ENCODE peak calls at places on chromosomes 13 and 19, in ten cellular contexts. Z is AG04450, B is heart right ventricle, H is epithelial cell of esophagus, L is PC-3, S is cardiac fibroblast, C is heart left ventricle, Q is left lung, M is breast epithelium, E is IMR-90. X is an unnamed sample.

GRCh38 chr13:46160474-46161066 is 21.4 kb downstream of the LCP1 start:
- DNase-seq in C (no peak), M (no peak), S (peak), Q (no peak), H (peak), L (peak), Z (peak), E (peak), B (no peak), X (peak)

GRCh38 chr13:93248627-93249047 is 22.0 kb downstream of the GPC6 start:
- DNase-seq in H (peak), Z (no peak), B (no peak), S (no peak), C (no peak), E (peak), Q (peak), M (no peak), L (peak), X (peak)

GRCh38 chr13:32894589-32895001 is 121.6 kb upstream of the KL start:
- DNase-seq in C (no peak), E (peak), S (peak), B (no peak), Q (no peak), Z (no peak), M (no peak), H (peak), L (peak), X (peak)

GRCh38 chr13:30681489-30682242 is 53.7 kb upstream of the ALOX5AP start:
- DNase-seq in B (no peak), E (peak), L (no peak), C (no peak), M (no peak), Q (no peak), S (peak), H (no peak), Z (peak), X (peak)

GRCh38 chr13:96982672-96983071 is 11.6 kb downstream of the OXGR1 start:
- DNase-seq in M (no peak), H (peak), E (no peak), Z (no peak), C (peak), S (peak), L (no peak), B (no peak), Q (no peak), X (no peak)

GRCh38 chr13:30002577-30002976 is 152.2 kb upstream of the UBL3 start:
- DNase-seq in E (peak), C (no peak), H (peak), M (no peak), L (peak), S (peak), B (no peak), Q (no peak), Z (peak), X (peak)

GRCh38 chr13:97386832-97387486 is 47.0 kb upstream of the RAP2A start:
- DNase-seq in B (no peak), Q (peak), L (no peak), S (no peak), E (no peak), H (no peak), C (no peak), M (no peak), Z (no peak), X (no peak)

GRCh38 chr13:31848621-31849020 is 109.3 kb downstream of the RXFP2 start:
- DNase-seq in E (no peak), H (no peak), M (no peak), Q (no peak), L (no peak), Z (no peak), B (no peak), C (no peak), S (no peak), X (no peak)

GRCh38 chr13:34762312-34762711 is 179.8 kb upstream of the NBEA start:
- DNase-seq in H (peak), L (no peak), Z (no peak), S (no peak), M (no peak), B (no peak), Q (no peak), C (no peak), E (no peak), X (peak)

GRCh38 chr13:73717632-73718031 is 416.6 kb downstream of the KLF12 start:
- DNase-seq in S (peak), Q (no peak), C (no peak), H (peak), M (no peak), B (no peak), E (peak), Z (no peak), L (peak), X (peak)

GRCh38 chr19:2475702-2476450 is at the start of gene GADD45B:
- DNase-seq in L (peak), Z (peak), Q (peak), H (peak), B (peak), C (peak), E (peak), S (peak), M (peak), X (peak)

GRCh38 chr19:52786078-52786463 is 520 bp downstream of the ZNF600 start:
- DNase-seq in L (peak), Q (no peak), B (peak), E (no peak), H (peak), S (no peak), C (peak), Z (no peak), M (no peak), X (peak)

GRCh38 chr13:81171065-81171647 is 830.2 kb upstream of the SPRY2 start:
- DNase-seq in H (peak), B (no peak), Z (no peak), Q (no peak), S (peak), M (no peak), L (peak), E (no peak), C (no peak), X (no peak)

GRCh38 chr13:93818345-93818744 is 591.7 kb downstream of the GPC6 start:
- DNase-seq in H (no peak), C (no peak), Z (no peak), M (no peak), B (no peak), E (no peak), S (no peak), Q (no peak), L (no peak), X (no peak)

GRCh38 chr13:93689333-93689732 is 462.7 kb downstream of the GPC6 start:
- DNase-seq in E (peak), Q (no peak), C (no peak), S (no peak), L (peak), H (no peak), B (no peak), M (no peak), Z (no peak), X (peak)

GRCh38 chr19:49441960-49442350 is 628 bp upstream of the SLC17A7 start:
- DNase-seq in E (no peak), H (no peak), S (no peak), B (no peak), M (no peak), Q (no peak), Z (no peak), L (no peak), C (no peak), X (no peak)

GRCh38 chr19:49439841-49440240 is 1.5 kb downstream of the SLC17A7 start:
- DNase-seq in B (no peak), Z (no peak), M (no peak), H (no peak), L (no peak), C (no peak), Q (no peak), S (no peak), E (no peak), X (no peak)

GRCh38 chr19:49441210-49441959 is at the start of gene SLC17A7:
- DNase-seq in H (no peak), M (no peak), L (peak), B (peak), S (no peak), Q (no peak), E (no peak), Z (no peak), C (peak), X (no peak)

GRCh38 chr19:49442354-49442753 is 1.0 kb upstream of the SLC17A7 start:
- DNase-seq in E (no peak), M (no peak), C (peak), Q (no peak), Z (no peak), L (peak), B (peak), H (no peak), S (no peak), X (no peak)

GRCh38 chr19:49440439-49441209 is 703 bp downstream of the SLC17A7 start:
- DNase-seq in M (no peak), L (no peak), E (no peak), B (no peak), S (no peak), C (no peak), Z (no peak), Q (no peak), H (no peak), X (no peak)
- H3K4me3 ChIP-seq in M (peak), L (peak), E (no peak), B (peak), S (peak), C (peak), Z (no peak), Q (no peak), H (no peak), X (no peak)

GRCh38 chr13:107144432-107144831 is 576.5 kb upstream of the ARGLU1 start:
- DNase-seq in M (no peak), Z (no peak), C (no peak), S (peak), Q (no peak), E (peak), B (no peak), H (peak), L (peak), X (peak)
- TF ChIP-seq CTCF in M (no peak), Z (peak), C (no peak), S (no peak), Q (no peak), E (peak), B (no peak), H (peak), L (peak), X (no peak)

DNA sequence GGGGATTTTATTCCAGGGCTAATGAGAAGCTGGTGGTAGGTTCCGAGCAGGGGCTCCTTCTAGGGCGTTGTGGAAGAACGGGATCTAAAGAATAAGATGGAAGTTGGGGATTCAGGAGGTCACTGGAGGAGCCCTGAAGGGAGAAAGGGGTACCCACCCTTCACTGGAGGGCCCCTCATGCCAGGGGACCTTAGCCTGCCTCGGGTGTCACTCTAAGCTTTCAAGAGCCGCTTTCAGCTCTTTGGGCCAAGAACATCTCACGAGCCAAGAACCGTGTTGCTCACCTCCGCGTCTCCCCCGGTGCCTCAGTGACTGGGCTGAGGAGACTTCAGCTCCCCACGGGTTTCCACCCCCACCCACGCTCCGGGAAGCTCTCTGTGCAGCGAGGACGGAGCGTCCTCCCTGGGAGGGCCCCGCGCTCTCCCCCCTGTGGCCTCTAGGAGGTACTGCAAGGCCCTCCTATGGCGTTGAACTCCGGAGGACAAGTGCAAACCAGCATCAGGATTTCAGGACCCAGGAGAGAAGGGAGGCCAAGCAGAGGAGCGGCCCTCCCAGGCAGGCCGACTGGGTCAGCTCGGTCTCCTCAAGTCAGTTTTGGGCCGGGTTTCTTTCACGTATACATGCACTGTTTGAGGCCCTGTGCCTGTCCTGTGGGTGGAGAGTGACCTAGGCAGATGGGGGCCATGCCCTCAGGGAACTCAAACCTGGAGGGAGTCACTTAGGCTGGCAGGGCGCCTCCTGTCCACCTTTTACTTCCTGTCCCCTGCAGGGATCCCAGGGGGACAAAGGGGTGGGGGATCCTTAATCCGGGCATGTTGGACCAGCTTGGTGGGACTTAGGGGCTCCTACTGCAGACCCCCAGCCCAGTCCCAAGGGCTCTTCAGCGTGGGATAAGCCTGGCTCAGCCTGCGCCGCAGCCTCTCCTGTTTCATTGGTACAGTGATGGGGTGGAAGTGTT is 5.1 kb upstream of the KRTDAP start:
- DNase-seq in Z (peak), E (peak), H (peak), S (peak), Q (peak), B (peak), L (peak), C (peak), M (peak), X (peak)
- H3K4me3 ChIP-seq in Z (no peak), E (no peak), H (no peak), S (no peak), Q (no peak), B (no peak), L (peak), C (peak), M (peak), X (no peak)

GRCh38 chr13:21033866-21034601 is 27.4 kb downstream of the LATS2 start:
- DNase-seq in H (peak), L (peak), S (peak), C (no peak), B (no peak), E (no peak), Q (no peak), Z (no peak), M (no peak), X (no peak)

GRCh38 chr13:21033224-21033855 is 28.0 kb downstream of the LATS2 start:
- DNase-seq in E (no peak), M (no peak), B (no peak), S (peak), Z (no peak), C (peak), H (no peak), L (peak), Q (no peak), X (peak)

GRCh38 chr13:21032656-21033055 is 28.7 kb downstream of the LATS2 start:
- DNase-seq in S (no peak), B (no peak), Q (no peak), C (no peak), Z (no peak), E (no peak), L (no peak), H (no peak), M (no peak), X (no peak)

GRCh38 chr13:21037656-21038055 is 23.7 kb downstream of the LATS2 start:
- DNase-seq in H (no peak), L (no peak), Q (no peak), C (no peak), M (no peak), E (no peak), Z (no peak), S (no peak), B (no peak), X (no peak)

GRCh38 chr13:21034602-21035190 is 26.7 kb downstream of the LATS2 start:
- DNase-seq in Z (no peak), C (peak), H (no peak), Q (no peak), L (peak), S (peak), B (peak), E (no peak), M (no peak), X (peak)
- TF ChIP-seq CTCF in Z (no peak), C (peak), H (no peak), Q (no peak), L (peak), S (peak), B (peak), E (peak), M (no peak), X (peak)

GRCh38 chr19:4832776-4833175 is 1.3 kb upstream of the TICAM1 start:
- DNase-seq in M (no peak), E (no peak), H (no peak), S (no peak), Q (no peak), L (no peak), C (no peak), B (no peak), Z (no peak), X (no peak)

GRCh38 chr19:4831351-4832340 is at the start of gene TICAM1:
- DNase-seq in H (peak), C (peak), Z (no peak), L (peak), E (peak), M (peak), Q (peak), S (peak), B (peak), X (peak)

GRCh38 chr19:4829001-4829712 is 2.4 kb downstream of the TICAM1 start:
- DNase-seq in H (no peak), C (no peak), L (no peak), S (no peak), Q (no peak), B (no peak), Z (no peak), E (no peak), M (no peak), X (no peak)

GRCh38 chr19:4830768-4831265 is 695 bp downstream of the TICAM1 start:
- DNase-seq in Z (no peak), B (no peak), S (no peak), C (no peak), Q (no peak), E (no peak), H (peak), L (peak), M (no peak), X (no peak)

DNA sequence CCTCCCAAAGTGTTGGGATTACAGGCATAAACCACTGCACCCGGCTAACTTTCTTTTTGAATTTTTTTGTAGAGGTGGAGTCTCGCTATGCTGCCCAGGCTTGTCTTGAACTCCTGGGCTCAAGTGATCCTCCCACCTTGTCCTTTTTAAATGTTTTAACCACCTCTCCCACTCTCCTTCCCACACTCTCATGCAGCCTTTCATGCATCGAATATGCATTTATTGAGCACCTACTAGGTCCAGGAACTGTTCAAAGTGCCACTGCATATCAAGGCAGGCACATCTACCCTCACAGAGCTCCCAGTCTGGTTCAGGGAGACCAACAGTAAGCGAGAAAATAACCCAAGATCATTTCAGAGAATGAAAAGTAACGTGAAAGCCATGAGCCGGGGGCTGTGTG is 1.2 kb downstream of the TICAM1 start:
- DNase-seq in Z (no peak), L (no peak), C (no peak), Q (no peak), E (no peak), S (no peak), M (no peak), B (no peak), H (no peak), X (no peak)
- H3K4me3 ChIP-seq in Z (peak), L (peak), C (peak), Q (peak), E (peak), S (peak), M (peak), B (peak), H (peak), X (peak)

GRCh38 chr19:10768369-10768768 is 50.5 kb downstream of the DNM2 start:
- DNase-seq in S (no peak), B (no peak), E (no peak), M (no peak), Z (no peak), L (no peak), Q (no peak), C (no peak), H (no peak), X (no peak)
- TF ChIP-seq CTCF in S (no peak), B (no peak), E (no peak), M (no peak), Z (no peak), L (no peak), Q (no peak), C (no peak), H (no peak), X (no peak)

GRCh38 chr13:91134773-91135124 is 212.7 kb upstream of the MIR17HG start:
- DNase-seq in S (no peak), M (no peak), Z (no peak), C (no peak), L (no peak), B (no peak), Q (no peak), H (no peak), E (no peak), X (no peak)

GRCh38 chr13:91132381-91132780 is 215.1 kb upstream of the MIR17HG start:
- DNase-seq in B (no peak), Q (no peak), M (no peak), C (no peak), L (no peak), E (no peak), H (no peak), Z (no peak), S (no peak), X (no peak)

GRCh38 chr13:91133941-91134772 is 213.3 kb upstream of the MIR17HG start:
- DNase-seq in S (peak), B (no peak), E (peak), Q (no peak), Z (peak), H (peak), L (peak), C (peak), M (peak), X (peak)

GRCh38 chr13:91135376-91135775 is 212.1 kb upstream of the MIR17HG start:
- DNase-seq in S (no peak), B (no peak), Q (no peak), Z (no peak), M (no peak), E (no peak), C (no peak), H (no peak), L (no peak), X (no peak)

GRCh38 chr13:91132786-91133185 is 214.7 kb upstream of the MIR17HG start:
- DNase-seq in Q (no peak), L (no peak), E (no peak), B (no peak), S (no peak), H (no peak), Z (no peak), M (no peak), C (peak), X (no peak)
- H3K4me3 ChIP-seq in Q (no peak), L (no peak), E (no peak), B (no peak), S (no peak), H (no peak), Z (no peak), M (no peak), C (no peak), X (no peak)

DNA sequence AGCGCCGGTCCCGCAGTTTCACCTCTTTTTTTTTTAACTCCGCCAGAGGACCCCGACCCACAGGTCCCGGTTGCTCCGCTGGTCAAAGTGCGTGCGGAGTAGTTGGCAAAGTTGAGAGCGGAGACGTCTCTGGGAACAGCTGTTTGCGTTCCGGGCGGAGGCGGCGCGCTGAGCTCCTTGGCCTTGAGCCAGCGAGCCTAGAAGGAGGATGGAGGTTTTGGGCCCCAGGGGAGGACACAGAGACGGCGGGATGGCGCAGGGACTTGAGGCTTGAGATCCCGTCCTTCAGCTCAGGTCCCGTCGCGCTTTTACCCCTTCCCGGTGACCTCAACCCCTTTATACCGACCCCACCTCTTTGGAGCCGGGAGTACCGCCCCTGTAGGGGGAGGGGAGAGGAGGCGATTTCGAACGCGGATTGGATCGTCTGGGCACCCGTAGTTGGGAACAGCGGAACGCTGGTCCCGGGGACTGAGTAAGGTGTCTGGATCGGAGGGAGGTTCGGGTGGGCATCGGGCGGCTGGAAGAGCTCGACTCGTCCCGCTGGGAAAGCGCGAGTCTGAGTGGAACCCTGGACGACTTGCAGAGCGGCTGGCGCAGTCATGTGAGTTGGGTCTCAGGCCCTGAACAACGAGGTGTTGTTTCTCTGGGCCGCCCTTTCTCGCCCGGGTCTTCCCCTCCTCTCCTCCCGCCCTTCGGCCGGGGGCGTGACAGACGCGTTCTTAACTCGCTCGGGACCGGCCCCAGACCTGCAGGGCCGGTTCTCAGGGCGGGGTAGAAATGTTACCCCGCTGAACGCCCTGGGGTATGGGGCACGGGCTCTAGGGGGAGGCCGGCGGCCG is at the start of gene WBP4:
- DNase-seq in L (peak), H (peak), C (peak), E (peak), S (peak), B (peak), Z (peak), Q (peak), M (peak), X (peak)
- TF ChIP-seq CTCF in L (no peak), H (peak), C (peak), E (peak), S (peak), B (no peak), Z (peak), Q (peak), M (no peak), X (peak)

X was measured in fibroblast of villous mesenchyme.